ENCODE peak calls at places on chromosomes 7 and 10, in eight cellular contexts. One of them, this sample, is unnamed.

GRCh38 chr10:71724539-71724938 is 5.0 kb upstream of the C10orf105 start:
- DNase-seq in brain microvascular endothelial cell: no peak
- DNase-seq in adrenal gland: no peak
- DNase-seq in psoas muscle: no peak
- DNase-seq in prostate gland: no peak
- DNase-seq in PC-3: no peak
- DNase-seq in astrocyte: no peak
- DNase-seq in tibial artery: no peak
- DNase-seq in this sample: peak

GRCh38 chr7:2719007-2719406 is 31.0 kb downstream of the AMZ1 start:
- DNase-seq in brain microvascular endothelial cell: no peak
- DNase-seq in adrenal gland: no peak
- DNase-seq in psoas muscle: no peak
- DNase-seq in prostate gland: no peak
- DNase-seq in PC-3: peak
- DNase-seq in astrocyte: no peak
- DNase-seq in tibial artery: no peak
- DNase-seq in this sample: peak

GRCh38 chr10:75497997-75498797 is 66.8 kb downstream of the LRMDA start:
- DNase-seq in brain microvascular endothelial cell: no peak
- DNase-seq in adrenal gland: peak
- DNase-seq in psoas muscle: peak
- DNase-seq in prostate gland: peak
- DNase-seq in PC-3: peak
- DNase-seq in astrocyte: peak
- DNase-seq in tibial artery: no peak
- DNase-seq in this sample: no peak

GRCh38 chr7:148556892-148557291 is 33.7 kb upstream of the C7orf33 start:
- DNase-seq in brain microvascular endothelial cell: no peak
- DNase-seq in adrenal gland: no peak
- DNase-seq in psoas muscle: no peak
- DNase-seq in prostate gland: no peak
- DNase-seq in PC-3: peak
- DNase-seq in astrocyte: no peak
- DNase-seq in tibial artery: no peak
- DNase-seq in this sample: no peak

GRCh38 chr10:88389456-88389855 is 193.7 kb downstream of the RNLS start:
- DNase-seq in brain microvascular endothelial cell: peak
- DNase-seq in adrenal gland: peak
- DNase-seq in psoas muscle: no peak
- DNase-seq in prostate gland: peak
- DNase-seq in PC-3: no peak
- DNase-seq in astrocyte: no peak
- DNase-seq in tibial artery: no peak
- DNase-seq in this sample: peak

GRCh38 chr10:25753776-25754175 is 180.3 kb upstream of the MYO3A start:
- DNase-seq in brain microvascular endothelial cell: no peak
- DNase-seq in adrenal gland: no peak
- DNase-seq in psoas muscle: no peak
- DNase-seq in prostate gland: no peak
- DNase-seq in PC-3: no peak
- DNase-seq in astrocyte: peak
- DNase-seq in tibial artery: no peak
- DNase-seq in this sample: no peak

GRCh38 chr7:137454169-137455166 is 110.9 kb upstream of the PTN start:
- DNase-seq in brain microvascular endothelial cell: peak
- DNase-seq in adrenal gland: no peak
- DNase-seq in psoas muscle: peak
- DNase-seq in prostate gland: no peak
- DNase-seq in PC-3: peak
- DNase-seq in astrocyte: peak
- DNase-seq in tibial artery: no peak
- DNase-seq in this sample: no peak

GRCh38 chr7:5282464-5283316 is at the start of gene SLC29A4:
- DNase-seq in brain microvascular endothelial cell: no peak
- DNase-seq in adrenal gland: no peak
- DNase-seq in psoas muscle: peak
- DNase-seq in prostate gland: peak
- DNase-seq in PC-3: peak
- DNase-seq in astrocyte: no peak
- DNase-seq in tibial artery: no peak
- DNase-seq in this sample: peak

GRCh38 chr7:30460246-30460633 is 18.3 kb downstream of the NOD1 start:
- DNase-seq in brain microvascular endothelial cell: no peak
- DNase-seq in adrenal gland: no peak
- DNase-seq in psoas muscle: no peak
- DNase-seq in prostate gland: no peak
- DNase-seq in PC-3: no peak
- DNase-seq in astrocyte: no peak
- DNase-seq in tibial artery: no peak
- DNase-seq in this sample: peak

GRCh38 chr7:30464231-30464660 is 14.3 kb downstream of the NOD1 start:
- DNase-seq in brain microvascular endothelial cell: no peak
- DNase-seq in adrenal gland: no peak
- DNase-seq in psoas muscle: no peak
- DNase-seq in prostate gland: no peak
- DNase-seq in PC-3: no peak
- DNase-seq in astrocyte: peak
- DNase-seq in tibial artery: no peak
- DNase-seq in this sample: no peak

GRCh38 chr7:30458311-30458710 is 20.3 kb downstream of the NOD1 start:
- DNase-seq in brain microvascular endothelial cell: no peak
- DNase-seq in adrenal gland: no peak
- DNase-seq in psoas muscle: no peak
- DNase-seq in prostate gland: no peak
- DNase-seq in PC-3: no peak
- DNase-seq in astrocyte: no peak
- DNase-seq in tibial artery: no peak
- DNase-seq in this sample: no peak

GRCh38 chr7:30463400-30464145 is 15.0 kb downstream of the NOD1 start:
- DNase-seq in brain microvascular endothelial cell: peak
- DNase-seq in adrenal gland: no peak
- DNase-seq in psoas muscle: no peak
- DNase-seq in prostate gland: no peak
- DNase-seq in PC-3: no peak
- DNase-seq in astrocyte: no peak
- DNase-seq in tibial artery: no peak
- DNase-seq in this sample: no peak

GRCh38 chr7:30459591-30460245 is 18.9 kb downstream of the NOD1 start:
- DNase-seq in brain microvascular endothelial cell: peak
- DNase-seq in adrenal gland: peak
- DNase-seq in psoas muscle: peak
- DNase-seq in prostate gland: no peak
- DNase-seq in PC-3: peak
- DNase-seq in astrocyte: peak
- DNase-seq in tibial artery: no peak
- DNase-seq in this sample: peak
- H3K4me3 ChIP-seq in brain microvascular endothelial cell: no peak
- H3K4me3 ChIP-seq in adrenal gland: no peak
- H3K4me3 ChIP-seq in psoas muscle: no peak
- H3K4me3 ChIP-seq in prostate gland: no peak
- H3K4me3 ChIP-seq in PC-3: no peak
- H3K4me3 ChIP-seq in astrocyte: no peak
- H3K4me3 ChIP-seq in tibial artery: no peak
- H3K4me3 ChIP-seq in this sample: peak

GRCh38 chr10:126565456-126565855 is 105.0 kb downstream of the C10orf90 start:
- DNase-seq in brain microvascular endothelial cell: no peak
- DNase-seq in adrenal gland: no peak
- DNase-seq in psoas muscle: no peak
- DNase-seq in prostate gland: no peak
- DNase-seq in PC-3: no peak
- DNase-seq in astrocyte: no peak
- DNase-seq in tibial artery: no peak
- DNase-seq in this sample: no peak

GRCh38 chr10:126561499-126562208 is 108.8 kb downstream of the C10orf90 start:
- DNase-seq in brain microvascular endothelial cell: no peak
- DNase-seq in adrenal gland: no peak
- DNase-seq in psoas muscle: no peak
- DNase-seq in prostate gland: no peak
- DNase-seq in PC-3: no peak
- DNase-seq in astrocyte: peak
- DNase-seq in tibial artery: no peak
- DNase-seq in this sample: no peak

GRCh38 chr10:126562209-126562680 is 108.2 kb downstream of the C10orf90 start:
- DNase-seq in brain microvascular endothelial cell: no peak
- DNase-seq in adrenal gland: no peak
- DNase-seq in psoas muscle: no peak
- DNase-seq in prostate gland: no peak
- DNase-seq in PC-3: no peak
- DNase-seq in astrocyte: no peak
- DNase-seq in tibial artery: no peak
- DNase-seq in this sample: no peak

GRCh38 chr10:126564297-126564888 is 106.1 kb downstream of the C10orf90 start:
- DNase-seq in brain microvascular endothelial cell: no peak
- DNase-seq in adrenal gland: no peak
- DNase-seq in psoas muscle: no peak
- DNase-seq in prostate gland: no peak
- DNase-seq in PC-3: no peak
- DNase-seq in astrocyte: no peak
- DNase-seq in tibial artery: no peak
- DNase-seq in this sample: no peak

DNA sequence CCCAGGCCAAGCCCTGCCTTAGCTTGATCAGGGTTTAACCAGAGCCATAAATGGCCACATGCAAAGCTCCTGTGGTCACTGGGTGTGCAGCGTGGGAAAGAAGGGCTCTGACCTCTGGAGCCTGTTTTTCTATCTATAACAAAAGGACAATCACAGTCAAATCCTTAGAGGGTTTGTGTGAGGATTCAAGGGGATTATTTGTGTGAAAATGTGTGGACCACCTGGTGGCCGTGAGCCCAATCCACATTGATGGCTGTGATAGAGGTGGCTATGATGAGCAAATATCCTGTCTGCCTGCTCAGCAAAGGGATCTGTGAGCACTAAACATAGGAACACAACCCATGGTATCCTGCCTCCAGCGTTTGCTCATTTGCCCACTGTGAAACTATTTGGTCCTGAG is 107.1 kb downstream of the C10orf90 start:
- DNase-seq in brain microvascular endothelial cell: no peak
- DNase-seq in adrenal gland: no peak
- DNase-seq in psoas muscle: no peak
- DNase-seq in prostate gland: no peak
- DNase-seq in PC-3: no peak
- DNase-seq in astrocyte: no peak
- DNase-seq in tibial artery: no peak
- DNase-seq in this sample: no peak
- H3K4me3 ChIP-seq in brain microvascular endothelial cell: no peak
- H3K4me3 ChIP-seq in adrenal gland: no peak
- H3K4me3 ChIP-seq in psoas muscle: no peak
- H3K4me3 ChIP-seq in prostate gland: no peak
- H3K4me3 ChIP-seq in PC-3: no peak
- H3K4me3 ChIP-seq in astrocyte: no peak
- H3K4me3 ChIP-seq in tibial artery: no peak
- H3K4me3 ChIP-seq in this sample: no peak

GRCh38 chr7:767941-768729 is 41.1 kb upstream of the PRKAR1B start:
- DNase-seq in brain microvascular endothelial cell: peak
- DNase-seq in adrenal gland: no peak
- DNase-seq in psoas muscle: peak
- DNase-seq in prostate gland: no peak
- DNase-seq in PC-3: no peak
- DNase-seq in astrocyte: peak
- DNase-seq in tibial artery: no peak
- DNase-seq in this sample: peak
- H3K4me3 ChIP-seq in brain microvascular endothelial cell: peak
- H3K4me3 ChIP-seq in adrenal gland: no peak
- H3K4me3 ChIP-seq in psoas muscle: peak
- H3K4me3 ChIP-seq in prostate gland: peak
- H3K4me3 ChIP-seq in PC-3: no peak
- H3K4me3 ChIP-seq in astrocyte: no peak
- H3K4me3 ChIP-seq in tibial artery: no peak
- H3K4me3 ChIP-seq in this sample: peak

DNA sequence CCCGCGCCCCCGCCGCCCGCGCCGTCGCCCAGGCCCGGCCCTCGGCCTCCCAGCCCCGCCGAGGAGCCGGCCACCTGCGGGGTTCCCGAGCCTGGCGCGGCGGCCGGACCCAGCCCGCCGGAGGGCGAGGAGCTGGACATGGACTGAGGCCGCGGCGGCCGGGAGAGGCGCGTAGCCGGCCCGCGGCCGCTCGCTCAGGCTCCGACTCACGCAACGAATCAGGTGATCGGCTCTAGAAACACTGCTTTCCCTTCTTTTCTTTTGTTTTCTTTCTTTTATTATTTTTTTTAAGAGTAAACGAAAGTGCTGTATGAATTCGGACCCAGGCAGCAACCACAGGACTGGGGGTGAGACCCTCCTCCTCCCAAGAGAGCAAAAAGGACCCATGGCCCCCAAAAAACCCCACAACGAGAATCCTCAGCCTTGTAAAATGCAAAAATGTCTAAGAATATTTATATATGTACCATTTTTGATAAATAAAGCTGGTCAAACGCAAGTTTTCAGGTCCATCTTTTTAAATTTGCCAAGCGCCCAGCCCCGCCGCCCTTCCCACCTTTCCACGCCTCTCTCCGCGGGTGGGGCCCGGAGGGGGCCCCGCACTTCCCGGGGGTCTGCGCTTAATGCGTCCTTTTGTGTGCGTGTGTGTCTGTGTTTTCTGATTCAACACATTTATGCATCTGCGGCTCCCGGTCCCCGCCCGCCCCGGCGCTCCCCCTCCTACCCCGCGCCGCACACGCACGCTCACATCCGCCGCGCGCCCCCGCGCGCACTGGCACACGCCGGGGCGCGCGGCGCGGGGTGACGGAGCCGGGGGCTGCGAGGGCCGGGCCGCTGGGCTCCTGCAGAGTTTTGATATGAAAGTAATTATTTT is 4.4 kb downstream of the UNCX start:
- DNase-seq in brain microvascular endothelial cell: no peak
- DNase-seq in adrenal gland: no peak
- DNase-seq in psoas muscle: no peak
- DNase-seq in prostate gland: no peak
- DNase-seq in PC-3: no peak
- DNase-seq in astrocyte: no peak
- DNase-seq in tibial artery: no peak
- DNase-seq in this sample: no peak
- H3K4me3 ChIP-seq in brain microvascular endothelial cell: no peak
- H3K4me3 ChIP-seq in adrenal gland: no peak
- H3K4me3 ChIP-seq in psoas muscle: peak
- H3K4me3 ChIP-seq in prostate gland: no peak
- H3K4me3 ChIP-seq in PC-3: no peak
- H3K4me3 ChIP-seq in astrocyte: no peak
- H3K4me3 ChIP-seq in tibial artery: no peak
- H3K4me3 ChIP-seq in this sample: no peak

DNA sequence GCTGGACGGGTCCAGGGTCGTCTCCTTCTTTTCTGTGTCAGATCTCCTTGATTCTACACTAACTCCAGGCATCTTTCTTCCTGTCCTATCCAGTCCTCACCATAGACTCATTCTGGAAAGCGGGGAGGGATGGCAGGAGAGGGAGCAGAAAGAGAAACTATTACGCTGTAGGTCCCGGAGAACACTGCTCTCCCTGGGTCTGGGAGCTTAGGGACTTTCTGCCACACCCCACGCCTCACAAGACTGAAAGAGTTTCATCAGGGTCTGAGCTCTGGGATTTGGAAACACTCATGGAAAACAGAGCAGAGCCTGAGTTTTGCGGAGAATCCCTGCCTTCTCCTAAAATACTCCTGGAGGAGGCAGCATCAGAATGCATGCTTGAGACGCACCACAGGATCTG is 38.0 kb downstream of the ASB13 start:
- DNase-seq in brain microvascular endothelial cell: no peak
- DNase-seq in adrenal gland: no peak
- DNase-seq in psoas muscle: no peak
- DNase-seq in prostate gland: no peak
- DNase-seq in PC-3: no peak
- DNase-seq in astrocyte: no peak
- DNase-seq in tibial artery: peak
- DNase-seq in this sample: no peak
- H3K4me3 ChIP-seq in brain microvascular endothelial cell: peak
- H3K4me3 ChIP-seq in adrenal gland: no peak
- H3K4me3 ChIP-seq in psoas muscle: peak
- H3K4me3 ChIP-seq in prostate gland: no peak
- H3K4me3 ChIP-seq in PC-3: no peak
- H3K4me3 ChIP-seq in astrocyte: no peak
- H3K4me3 ChIP-seq in tibial artery: peak
- H3K4me3 ChIP-seq in this sample: no peak

GRCh38 chr10:98482096-98482495 is 35.4 kb upstream of the HPS1 start:
- DNase-seq in brain microvascular endothelial cell: no peak
- DNase-seq in adrenal gland: no peak
- DNase-seq in psoas muscle: no peak
- DNase-seq in prostate gland: no peak
- DNase-seq in PC-3: no peak
- DNase-seq in astrocyte: no peak
- DNase-seq in tibial artery: no peak
- DNase-seq in this sample: no peak
- H3K4me3 ChIP-seq in brain microvascular endothelial cell: no peak
- H3K4me3 ChIP-seq in adrenal gland: no peak
- H3K4me3 ChIP-seq in psoas muscle: no peak
- H3K4me3 ChIP-seq in prostate gland: no peak
- H3K4me3 ChIP-seq in PC-3: no peak
- H3K4me3 ChIP-seq in astrocyte: no peak
- H3K4me3 ChIP-seq in tibial artery: no peak
- H3K4me3 ChIP-seq in this sample: no peak